ENCODE peak calls at places on chromosomes 13 and 19, in five cellular contexts. One of them, this sample, is unnamed.
A peak's percentile ranks its signal among the peaks of the same experiment; 100 is the strongest.

GRCh38 chr13:83825676-83826075 is 56.6 kb downstream of the SLITRK1 start:
- DNase-seq in cardiac muscle cell: no peak
- DNase-seq in progenitor cell of endocrine pancreas: no peak
- DNase-seq in left colon: no peak
- DNase-seq in T follicular helper cell: no peak
- DNase-seq in this sample: no peak

GRCh38 chr13:101152184-101152583 is 264.1 kb downstream of the NALCN start:
- DNase-seq in cardiac muscle cell: no peak
- DNase-seq in progenitor cell of endocrine pancreas: no peak
- DNase-seq in left colon: no peak
- DNase-seq in T follicular helper cell: no peak
- DNase-seq in this sample: no peak

GRCh38 chr13:99063952-99064351 is 86.1 kb upstream of the DOCK9 start:
- DNase-seq in cardiac muscle cell: no peak
- DNase-seq in progenitor cell of endocrine pancreas: no peak
- DNase-seq in left colon: no peak
- DNase-seq in T follicular helper cell: no peak
- DNase-seq in this sample: no peak

GRCh38 chr13:49791214-49791752 is 1.2 kb downstream of the KPNA3 start:
- DNase-seq in left colon: no peak
- DNase-seq in progenitor cell of endocrine pancreas: no peak
- DNase-seq in cardiac muscle cell: peak; percentile 42
- DNase-seq in T follicular helper cell: no peak
- DNase-seq in this sample: no peak

GRCh38 chr13:112326821-112327370 is 49.3 kb upstream of the SPACA7 start:
- DNase-seq in progenitor cell of endocrine pancreas: no peak
- DNase-seq in left colon: no peak
- DNase-seq in cardiac muscle cell: no peak
- DNase-seq in T follicular helper cell: no peak
- DNase-seq in this sample: no peak

GRCh38 chr19:5632657-5633056 is 9.8 kb downstream of the SAFB start:
- DNase-seq in cardiac muscle cell: no peak
- DNase-seq in T follicular helper cell: no peak
- DNase-seq in progenitor cell of endocrine pancreas: no peak
- DNase-seq in left colon: no peak
- DNase-seq in this sample: no peak

GRCh38 chr19:8640402-8641004 is 10.1 kb downstream of the NFILZ start:
- DNase-seq in left colon: peak; percentile 46
- DNase-seq in cardiac muscle cell: peak; percentile 65
- DNase-seq in progenitor cell of endocrine pancreas: no peak
- DNase-seq in T follicular helper cell: no peak
- DNase-seq in this sample: no peak

GRCh38 chr19:11792942-11793341 is 5.4 kb upstream of the ZNF491 start:
- DNase-seq in cardiac muscle cell: no peak
- DNase-seq in T follicular helper cell: no peak
- DNase-seq in progenitor cell of endocrine pancreas: no peak
- DNase-seq in left colon: no peak
- DNase-seq in this sample: no peak

GRCh38 chr19:56133858-56134654 is 7.0 kb upstream of the ZNF444 start:
- DNase-seq in left colon: no peak
- DNase-seq in progenitor cell of endocrine pancreas: no peak
- DNase-seq in T follicular helper cell: no peak
- DNase-seq in cardiac muscle cell: peak; percentile 49
- DNase-seq in this sample: no peak

GRCh38 chr19:2561221-2561620 is 85.3 kb downstream of the GADD45B start:
- DNase-seq in progenitor cell of endocrine pancreas: no peak
- DNase-seq in cardiac muscle cell: no peak
- DNase-seq in T follicular helper cell: no peak
- DNase-seq in left colon: no peak
- DNase-seq in this sample: no peak

GRCh38 chr19:10662384-10663251 is 8.5 kb downstream of the ILF3 start:
- DNase-seq in left colon: no peak
- DNase-seq in progenitor cell of endocrine pancreas: no peak
- DNase-seq in cardiac muscle cell: peak; percentile 59
- DNase-seq in T follicular helper cell: no peak
- DNase-seq in this sample: no peak

GRCh38 chr19:55111238-55111831 is 6.1 kb downstream of the PPP1R12C start:
- DNase-seq in T follicular helper cell: no peak
- DNase-seq in progenitor cell of endocrine pancreas: no peak
- DNase-seq in left colon: no peak
- DNase-seq in cardiac muscle cell: no peak
- DNase-seq in this sample: no peak

GRCh38 chr13:109785892-109786450 is 412 bp downstream of the IRS2 start:
- DNase-seq in left colon: no peak
- DNase-seq in cardiac muscle cell: peak; percentile 43
- DNase-seq in progenitor cell of endocrine pancreas: no peak
- DNase-seq in T follicular helper cell: no peak
- DNase-seq in this sample: no peak

GRCh38 chr13:92387245-92387644 is 839.4 kb upstream of the GPC6 start:
- DNase-seq in T follicular helper cell: no peak
- DNase-seq in progenitor cell of endocrine pancreas: no peak
- DNase-seq in left colon: no peak
- DNase-seq in cardiac muscle cell: no peak
- DNase-seq in this sample: no peak